ENCODE peak calls at places on chromosomes 5 and 9, in five cellular contexts. M, L, Y, U and E are unnamed samples.

GRCh38 chr5:140785905-140786686 is at the start of gene PCDHA1:
- DNase-seq in M (no peak), L (no peak), U (peak; percentile 32), Y (no peak), E (no peak)

GRCh38 chr5:97062046-97062445 is 80.4 kb downstream of the LIX1 start:
- DNase-seq in Y (no peak), M (no peak), U (peak; percentile 16), L (no peak), E (no peak)

GRCh38 chr9:6049798-6050197 is 34.4 kb upstream of the RANBP6 start:
- DNase-seq in Y (no peak), M (no peak), U (no peak), L (no peak), E (no peak)

GRCh38 chr5:133612021-133612860 is at the start of gene FSTL4:
- DNase-seq in M (no peak), Y (peak; percentile 68), L (no peak), U (peak; percentile 57), E (no peak)

GRCh38 chr5:38115318-38115827 is 143.0 kb upstream of the EGFLAM start:
- DNase-seq in M (no peak), U (peak; percentile 16), L (no peak), Y (no peak), E (no peak)

GRCh38 chr5:102450313-102450990 is 48.3 kb downstream of the SLCO6A1 start:
- DNase-seq in U (peak; percentile 31), Y (no peak), M (no peak), L (no peak), E (no peak)

GRCh38 chr5:39578887-39579497 is 154.2 kb upstream of the DAB2 start:
- DNase-seq in M (peak; percentile 49), L (no peak), Y (peak; percentile 32), U (no peak), E (no peak)

GRCh38 chr5:16596541-16596940 is 20.3 kb downstream of the RETREG1 start:
- DNase-seq in Y (no peak), L (no peak), M (peak; percentile 26), U (no peak), E (peak; percentile 9)

GRCh38 chr5:71681282-71681681 is 37.8 kb upstream of the CARTPT start:
- DNase-seq in Y (no peak), M (no peak), L (no peak), U (no peak), E (no peak)

DNA sequence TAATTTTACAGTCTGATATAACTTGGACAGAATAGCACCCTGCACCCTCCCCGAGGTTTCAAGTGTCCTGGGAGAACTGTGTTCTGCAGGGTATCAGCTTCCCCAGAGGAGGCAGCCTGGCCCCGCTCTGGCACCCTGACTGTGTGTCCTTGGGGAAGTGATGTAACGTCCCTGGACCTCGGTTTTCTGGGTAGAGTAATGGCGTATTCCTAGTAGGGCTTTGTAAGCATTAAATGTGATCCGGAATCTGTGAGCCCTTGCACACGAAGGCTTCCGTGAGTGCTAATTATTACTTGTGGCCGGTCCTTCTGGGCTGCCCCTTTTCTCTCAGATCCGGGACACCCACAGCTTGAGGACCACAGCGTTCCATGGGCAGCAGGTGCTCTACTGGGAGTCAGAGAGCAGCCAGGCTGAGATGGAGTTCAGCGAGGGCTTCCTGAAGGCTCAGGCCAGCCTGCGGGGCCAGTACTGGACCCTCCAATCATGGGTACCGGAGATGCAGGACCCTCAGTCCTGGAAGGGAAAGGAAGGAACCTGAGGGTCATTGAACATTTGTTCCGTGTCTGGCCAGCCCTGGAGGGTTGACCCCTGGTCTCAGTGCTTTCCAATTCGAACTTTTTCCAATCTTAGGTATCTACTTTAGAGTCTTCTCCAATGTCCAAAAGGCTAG is 1.0 kb upstream of the CACFD1 start:
- DNase-seq in Y (no peak), U (no peak), L (no peak), M (no peak), E (no peak)
- H3K4me3 ChIP-seq in Y (no peak overlapping the region), U (peak overlapping the region; percentile 76), L (peak overlapping the region; percentile 86), M (peak overlapping the region; percentile 73), E (peak overlapping the region; percentile 47)

GRCh38 chr5:1761453-1761755 is 38.2 kb downstream of the MRPL36 start:
- DNase-seq in U (no peak), M (no peak), Y (no peak), L (no peak), E (no peak)
- H3K27me3 ChIP-seq in U (peaks cover 51% of the 10 kb centered on the region), M (peaks cover 7% of the 10 kb centered on the region), Y (no peaks in the 10 kb centered on the region), L (peaks cover 16% of the 10 kb centered on the region), E (peaks cover 5% of the 10 kb centered on the region)

GRCh38 chr9:97848237-97848581 is 4.8 kb upstream of the FOXE1 start:
- DNase-seq in Y (no peak), L (no peak), M (no peak), U (no peak), E (no peak)
- H3K4me3 ChIP-seq in Y (no peak overlapping the region), L (no peak overlapping the region), M (no peak overlapping the region), U (no peak overlapping the region), E (no peak overlapping the region)

GRCh38 chr5:128475693-128476092 is 62.4 kb downstream of the FBN2 start:
- DNase-seq in U (no peak), L (no peak), Y (no peak), M (no peak), E (no peak)

GRCh38 chr5:128472919-128473318 is 65.1 kb downstream of the FBN2 start:
- DNase-seq in Y (no peak), M (no peak), L (no peak), U (no peak), E (no peak)

GRCh38 chr5:128477946-128478345 is 60.1 kb downstream of the FBN2 start:
- DNase-seq in M (no peak), Y (no peak), L (no peak), U (no peak), E (no peak)

GRCh38 chr5:128480158-128480557 is 57.9 kb downstream of the FBN2 start:
- DNase-seq in U (no peak), M (no peak), Y (no peak), L (no peak), E (no peak)

DNA sequence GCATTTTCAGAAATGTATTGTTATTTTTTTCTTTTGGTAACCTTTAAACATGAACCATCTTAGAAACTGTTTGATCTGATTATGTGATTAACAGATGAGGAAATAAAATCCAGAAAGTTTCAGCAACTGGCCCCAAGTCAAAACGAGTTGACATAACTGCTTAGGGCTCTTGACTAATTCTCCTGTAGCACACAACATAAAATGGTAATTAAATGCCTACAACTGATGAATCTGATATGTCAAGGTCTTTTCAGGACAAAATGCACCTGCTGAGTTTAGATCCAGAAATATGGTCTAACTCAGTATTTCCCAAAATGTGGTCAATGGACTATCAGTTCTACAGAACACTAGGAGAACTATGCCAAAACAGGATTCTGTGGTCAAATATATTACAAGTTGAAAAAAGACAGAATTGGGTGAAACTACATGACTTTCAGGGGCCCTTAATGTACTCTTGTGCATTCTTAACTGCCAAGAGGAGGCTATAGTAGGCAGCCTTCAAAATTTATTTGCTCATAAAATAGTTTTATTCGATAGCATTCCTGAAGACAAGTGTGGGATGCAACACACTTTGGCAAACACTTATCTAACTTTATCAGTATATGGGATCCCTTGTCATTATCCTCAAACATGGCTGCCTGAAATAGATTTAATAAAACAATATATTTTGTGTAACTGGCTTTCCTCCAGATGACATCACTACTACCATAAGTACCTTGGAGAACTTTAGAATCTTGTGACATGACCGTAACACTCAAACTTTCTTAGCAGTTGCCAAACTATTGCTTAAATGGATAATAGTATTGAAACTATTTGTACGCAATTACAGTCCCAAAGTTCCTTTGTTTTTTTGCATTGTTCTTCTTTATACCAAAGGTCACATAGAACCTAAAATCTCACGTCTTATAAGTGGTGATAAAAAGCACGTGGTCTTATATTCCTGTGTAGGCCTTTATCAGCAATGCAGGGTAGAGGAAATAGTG is 59.4 kb downstream of the FBN2 start:
- DNase-seq in M (no peak), Y (no peak), L (no peak), U (no peak), E (no peak)
- H3K27me3 ChIP-seq in M (no peaks in the 10 kb centered on the region), Y (no peaks in the 10 kb centered on the region), L (no peaks in the 10 kb centered on the region), U (no peaks in the 10 kb centered on the region), E (no peaks in the 10 kb centered on the region)

DNA sequence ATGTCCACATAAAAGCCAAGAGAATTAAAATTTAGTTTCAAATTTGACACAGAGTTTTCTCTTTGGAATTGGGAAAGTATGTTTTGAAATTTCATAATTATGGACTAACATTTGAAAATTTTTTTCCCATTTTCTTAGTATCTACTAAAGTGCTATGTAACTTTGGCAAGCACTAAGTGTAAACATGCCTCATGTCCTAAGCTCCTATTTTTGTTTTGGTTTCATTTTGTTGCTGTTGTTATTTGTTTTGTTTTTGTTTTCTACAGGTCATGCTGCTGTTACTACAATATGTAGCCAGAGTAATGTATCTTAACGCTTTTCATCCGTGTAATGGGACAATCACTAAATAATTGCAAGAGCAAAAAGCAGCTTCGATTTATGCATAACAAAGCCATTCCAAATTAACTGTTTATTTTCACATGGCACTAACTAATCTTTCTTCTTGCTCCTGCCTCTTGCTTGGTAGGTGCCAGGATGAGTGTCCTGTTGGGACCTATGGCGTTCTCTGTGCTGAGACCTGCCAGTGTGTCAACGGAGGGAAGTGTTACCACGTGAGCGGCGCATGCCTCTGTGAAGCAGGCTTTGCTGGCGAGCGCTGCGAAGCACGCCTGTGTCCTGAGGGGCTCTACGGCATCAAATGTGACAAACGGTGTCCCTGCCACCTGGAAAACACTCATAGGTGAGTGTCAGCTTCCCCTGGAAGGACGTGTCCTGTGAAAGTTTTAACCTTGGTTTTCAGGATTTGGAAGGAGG is 107.3 kb upstream of the PRRC1 start:
- DNase-seq in U (no peak), L (no peak), M (no peak), Y (no peak), E (no peak)
- H3K4me3 ChIP-seq in U (no peak overlapping the region), L (no peak overlapping the region), M (no peak overlapping the region), Y (no peak overlapping the region), E (no peak overlapping the region)

DNA sequence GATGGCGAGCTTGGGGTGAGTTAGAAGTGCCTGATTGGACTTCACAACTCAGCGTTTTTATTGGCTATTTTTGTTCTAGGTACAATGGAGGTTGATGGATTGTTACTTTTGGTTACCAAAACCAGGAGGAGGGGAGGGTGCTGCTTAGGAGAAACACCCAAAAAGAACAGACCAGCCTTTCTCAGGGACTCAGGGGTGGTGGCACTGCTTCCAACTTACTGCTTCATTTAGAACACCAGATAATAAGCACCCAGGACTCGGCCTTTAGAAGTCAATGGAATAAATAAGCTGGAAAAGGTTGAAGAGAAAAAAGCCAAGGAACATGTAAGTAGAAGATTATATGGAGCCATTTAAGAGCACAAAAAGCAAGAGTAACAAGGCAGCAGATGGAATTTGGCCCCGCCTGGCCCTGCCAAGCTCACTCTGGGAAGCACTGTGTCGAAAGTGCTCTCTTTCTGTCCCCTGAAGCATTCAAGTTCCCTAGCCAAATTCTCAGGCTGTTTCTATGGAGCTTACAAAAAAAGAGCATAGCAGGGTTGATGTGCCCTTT is 72.9 kb upstream of the GPR151 start:
- DNase-seq in Y (no peak), L (no peak), M (no peak), U (no peak), E (no peak)
- H3K27me3 ChIP-seq in Y (no peaks in the 10 kb centered on the region), L (no peaks in the 10 kb centered on the region), M (no peaks in the 10 kb centered on the region), U (no peaks in the 10 kb centered on the region), E (no peaks in the 10 kb centered on the region)

DNA sequence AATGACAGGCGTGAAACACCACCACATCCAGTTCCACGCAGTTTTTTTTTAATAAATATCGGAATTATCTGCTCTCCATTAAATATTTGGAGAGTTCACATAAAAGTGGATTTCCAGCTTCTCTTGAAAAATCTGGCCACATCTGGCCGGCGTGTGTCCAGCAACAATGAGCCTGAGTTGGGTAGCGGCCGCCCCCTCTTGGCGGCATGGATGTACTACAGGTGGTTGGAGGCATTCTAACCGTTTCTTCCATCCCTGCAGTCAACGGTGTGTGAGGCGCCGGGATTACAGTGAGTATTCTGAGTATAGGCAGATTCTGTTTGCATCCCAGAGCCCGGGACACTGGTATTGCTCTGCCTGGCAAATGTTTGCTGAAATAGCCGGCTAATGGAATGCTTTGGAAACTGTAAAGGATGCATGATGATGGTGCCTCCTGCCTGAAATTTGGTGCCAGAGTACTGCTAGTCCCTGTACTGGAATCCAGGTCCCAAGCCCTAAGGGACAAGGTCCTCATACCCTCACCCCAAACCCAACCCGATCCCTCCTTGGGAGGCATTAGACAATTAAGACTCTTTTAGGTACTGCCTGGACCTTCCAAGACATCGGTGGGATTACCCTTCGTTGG is 13.6 kb upstream of the GM2A start:
- DNase-seq in L (no peak), U (peak; percentile 72), Y (peak; percentile 64), M (peak; percentile 63), E (no peak)
- H3K4me3 ChIP-seq in L (no peak overlapping the region), U (no peak overlapping the region), Y (no peak overlapping the region), M (no peak overlapping the region), E (no peak overlapping the region)